ENCODE peak calls at places on chromosomes 3 and 15, in five cellular contexts. B is RWPE1, L is endodermal cell, Q is GM13977, S is Calu3. V is an unnamed sample.

GRCh38 chr15:22944651-22945050 is 35.5 kb downstream of the CYFIP1 start:
- DNase-seq in Q (no peak), B (peak; percentile 68), L (no peak), S (no peak), V (no peak)

GRCh38 chr3:115788921-115789470 is 165.7 kb downstream of the GAP43 start:
- DNase-seq in L (no peak), Q (no peak), S (peak; percentile 47), B (peak; percentile 79), V (no peak)

GRCh38 chr15:97567411-97567810 is 393.1 kb upstream of the ARRDC4 start:
- DNase-seq in L (no peak), B (no peak), Q (no peak), S (no peak), V (no peak)

GRCh38 chr15:66007663-66008262 is 138.5 kb downstream of the RAB11A start:
- DNase-seq in Q (no peak), B (no peak), L (no peak), S (peak; percentile 20), V (no peak)

GRCh38 chr3:185677146-185677829 is 91.2 kb downstream of the SENP2 start:
- DNase-seq in Q (peak; percentile 69), B (peak; percentile 73), L (peak; percentile 71), S (peak; percentile 83), V (peak; percentile 68)

GRCh38 chr3:159082514-159082913 is 280.7 kb downstream of the MFSD1 start:
- DNase-seq in B (no peak), S (no peak), Q (no peak), L (no peak), V (no peak)

GRCh38 chr3:11240496-11240895 is 31.7 kb upstream of the ATG7 start:
- DNase-seq in B (no peak), L (no peak), Q (no peak), S (no peak), V (no peak)

GRCh38 chr15:57923750-57924149 is 141.8 kb downstream of the ALDH1A2 start:
- DNase-seq in S (no peak), B (no peak), Q (no peak), L (no peak), V (no peak)

GRCh38 chr3:156605686-156606605 is 51.0 kb upstream of the SSR3 start:
- DNase-seq in L (peak; percentile 86), S (peak; percentile 60), B (peak; percentile 9), Q (peak; percentile 16), V (peak; percentile 20)

GRCh38 chr3:58214484-58215316 is 3.9 kb upstream of the DNASE1L3 start:
- DNase-seq in B (peak; percentile 76), Q (peak; percentile 67), S (no peak), L (peak; percentile 72), V (peak; percentile 60)

GRCh38 chr3:195107593-195107992 is 163.4 kb downstream of the XXYLT1 start:
- DNase-seq in Q (no peak), S (no peak), B (no peak), L (no peak), V (no peak)

GRCh38 chr3:161371441-161372320 is at the start of gene SPTSSB:
- DNase-seq in L (peak; percentile 95), S (peak; percentile 90), B (peak; percentile 57), Q (peak; percentile 48), V (peak; percentile 29)

GRCh38 chr3:144687862-144688261 is 716.2 kb downstream of the DIPK2A start:
- DNase-seq in L (peak; percentile 56), Q (no peak), S (no peak), B (no peak), V (no peak)

GRCh38 chr3:192816274-192816853 is 89.0 kb upstream of the FGF12 start:
- DNase-seq in L (peak; percentile 52), Q (no peak), S (peak; percentile 50), B (peak; percentile 45), V (no peak)

GRCh38 chr3:59052803-59053411 is 3.1 kb upstream of the CFAP20DC start:
- DNase-seq in B (no peak), S (peak; percentile 19), Q (peak; percentile 39), L (peak; percentile 61), V (peak; percentile 40)

GRCh38 chr3:43953814-43954241 is 263.1 kb downstream of the ABHD5 start:
- DNase-seq in B (no peak), Q (no peak), S (no peak), L (no peak), V (no peak)

GRCh38 chr3:197499427-197499826 is 56.3 kb downstream of the BDH1 start:
- DNase-seq in B (peak; percentile 71), Q (peak; percentile 62), L (no peak), S (no peak), V (no peak)

GRCh38 chr15:27119695-27120266 is 148.8 kb downstream of the GABRG3 start:
- DNase-seq in B (no peak), Q (no peak), S (no peak), L (no peak), V (no peak)

GRCh38 chr15:101795455-101795854 is 7.9 kb upstream of the OR4F6 start:
- DNase-seq in Q (no peak), S (no peak), B (peak; percentile 13), L (no peak), V (no peak)

GRCh38 chr3:142498397-142499180 is 50.8 kb upstream of the XRN1 start:
- DNase-seq in L (no peak), Q (peak; percentile 23), B (no peak), S (no peak), V (peak; percentile 29)

DNA sequence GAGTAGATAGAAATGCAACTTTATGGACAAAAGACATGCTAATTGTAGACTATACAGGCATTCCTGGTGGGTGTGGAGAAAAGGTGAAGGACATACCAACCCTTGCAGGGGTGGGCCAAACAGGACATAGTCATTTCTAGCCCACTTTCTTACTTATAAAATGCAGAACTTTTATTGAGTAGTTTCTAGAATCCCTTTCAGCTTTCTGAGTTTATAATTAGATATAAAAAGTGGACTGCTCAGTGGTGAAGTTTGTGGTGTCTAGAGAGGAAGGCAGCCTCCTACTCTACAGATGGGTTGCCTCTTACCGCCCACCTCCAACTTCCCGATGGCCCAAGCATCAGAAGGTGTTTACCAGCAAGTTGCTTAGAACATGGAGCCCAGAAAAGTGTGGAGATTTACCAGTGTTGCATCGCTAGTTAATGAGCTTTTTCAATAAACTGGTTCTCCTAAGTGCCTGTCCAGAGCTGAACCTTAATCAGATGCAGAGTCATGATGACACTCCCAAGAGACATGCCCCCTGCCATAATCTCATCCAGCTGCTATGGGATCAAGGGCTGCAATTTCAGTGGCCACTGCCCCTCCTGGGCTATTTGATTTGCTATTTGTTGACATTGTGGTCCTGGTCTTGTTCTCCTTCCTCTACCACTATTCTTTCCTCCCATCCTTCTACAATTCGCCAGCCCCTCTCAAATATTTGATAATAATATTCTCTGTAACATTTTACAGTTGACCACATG is 77.5 kb upstream of the STRIT1 start:
- DNase-seq in S (no peak), L (no peak), B (no peak), Q (no peak), V (no peak)
- TF ChIP-seq CTCF in S (no peak), L (no peak), B (no peak), Q (no peak), V (no peak)

GRCh38 chr3:152835311-152836102 is 576 bp downstream of the P2RY1 start:
- DNase-seq in L (peak; percentile 85), B (peak; percentile 36), Q (peak; percentile 62), S (peak; percentile 81), V (peak; percentile 68)
- TF ChIP-seq CTCF in L (peak; percentile 63), B (peak; percentile 62), Q (peak; percentile 52), S (peak; percentile 52), V (no peak)

GRCh38 chr15:64645995-64646394 is 129.4 kb downstream of the RBPMS2 start:
- DNase-seq in S (no peak), B (no peak), L (no peak), Q (no peak), V (no peak)
- TF ChIP-seq CTCF in S (no peak), B (no peak), L (no peak), Q (no peak), V (no peak)

GRCh38 chr3:138267083-138267482 is 62.6 kb downstream of the NME9 start:
- DNase-seq in Q (no peak), S (no peak), L (no peak), B (no peak), V (no peak)

GRCh38 chr3:138271189-138271794 is 58.4 kb downstream of the NME9 start:
- DNase-seq in L (no peak), B (no peak), Q (peak; percentile 23), S (no peak), V (peak; percentile 16)

GRCh38 chr3:138265745-138266144 is 63.9 kb downstream of the NME9 start:
- DNase-seq in L (no peak), S (no peak), Q (no peak), B (no peak), V (no peak)

DNA sequence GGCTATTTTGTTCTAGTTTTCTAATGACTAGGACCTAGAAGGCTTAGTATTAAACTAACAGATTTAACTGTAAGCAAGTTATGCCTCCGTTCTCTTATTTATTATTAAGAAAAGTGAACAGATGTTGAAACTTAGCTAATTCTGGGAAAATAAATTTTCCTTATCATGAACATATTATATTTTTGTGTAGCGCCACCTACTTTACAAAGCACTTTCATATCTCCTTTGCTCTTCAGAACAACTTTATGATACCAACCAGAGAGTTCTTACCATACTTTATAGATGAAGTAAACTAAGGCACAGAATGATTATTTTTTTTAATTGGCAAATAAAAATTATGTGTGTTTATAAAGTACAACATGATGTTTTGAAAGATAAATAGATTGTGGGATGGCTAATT is 59.4 kb downstream of the NME9 start:
- DNase-seq in L (no peak), Q (no peak), B (no peak), S (no peak), V (no peak)
- TF ChIP-seq CTCF in L (no peak), Q (no peak), B (no peak), S (no peak), V (no peak)